ENCODE peak calls at places on chromosomes 4 and X, in six cellular contexts. One of them, this sample, is unnamed.
A peak's percentile ranks its signal among the peaks of the same experiment; 100 is the strongest.

GRCh38 chr4:119490335-119490734 is 138.3 kb downstream of the PDE5A start:
- DNase-seq in GM23248: peak; percentile 26
- DNase-seq in HCT116: no peak
- DNase-seq in fibroblast of lung: peak; percentile 23
- DNase-seq in MM.1S: no peak
- DNase-seq in PC-3: peak; percentile 32
- DNase-seq in this sample: peak; percentile 39

GRCh38 chrX:132685276-132685675 is 196.4 kb upstream of the MBNL3 start:
- DNase-seq in GM23248: no peak
- DNase-seq in HCT116: no peak
- DNase-seq in fibroblast of lung: no peak
- DNase-seq in MM.1S: no peak
- DNase-seq in PC-3: no peak
- DNase-seq in this sample: no peak

GRCh38 chr4:38455092-38455855 is 208.7 kb upstream of the KLF3 start:
- DNase-seq in GM23248: no peak
- DNase-seq in HCT116: no peak
- DNase-seq in fibroblast of lung: no peak
- DNase-seq in MM.1S: peak; percentile 81
- DNase-seq in PC-3: no peak
- DNase-seq in this sample: no peak

GRCh38 chrX:7330971-7331746 is 183.2 kb upstream of the PUDP start:
- DNase-seq in GM23248: peak; percentile 89
- DNase-seq in HCT116: no peak
- DNase-seq in fibroblast of lung: peak; percentile 89
- DNase-seq in MM.1S: no peak
- DNase-seq in PC-3: no peak
- DNase-seq in this sample: no peak

GRCh38 chr4:63814171-63814964 is 594.9 kb downstream of the TECRL start:
- DNase-seq in GM23248: no peak
- DNase-seq in HCT116: no peak
- DNase-seq in fibroblast of lung: no peak
- DNase-seq in MM.1S: no peak
- DNase-seq in PC-3: no peak
- DNase-seq in this sample: no peak

GRCh38 chr4:119550857-119551532 is 77.6 kb downstream of the PDE5A start:
- DNase-seq in GM23248: peak; percentile 48
- DNase-seq in HCT116: no peak
- DNase-seq in fibroblast of lung: peak; percentile 76
- DNase-seq in MM.1S: no peak
- DNase-seq in PC-3: no peak
- DNase-seq in this sample: peak; percentile 33

GRCh38 chr4:54683616-54684346 is 26.0 kb downstream of the KIT start:
- DNase-seq in GM23248: peak; percentile 61
- DNase-seq in HCT116: peak; percentile 37
- DNase-seq in fibroblast of lung: no peak
- DNase-seq in MM.1S: peak; percentile 43
- DNase-seq in PC-3: peak; percentile 84
- DNase-seq in this sample: peak; percentile 17

GRCh38 chr4:181536753-181537434 is 706.3 kb upstream of the TENM3 start:
- DNase-seq in GM23248: no peak
- DNase-seq in HCT116: no peak
- DNase-seq in fibroblast of lung: no peak
- DNase-seq in MM.1S: no peak
- DNase-seq in PC-3: no peak
- DNase-seq in this sample: no peak

GRCh38 chr4:126395661-126396060 is 1080.9 kb downstream of the FAT4 start:
- DNase-seq in GM23248: peak; percentile 18
- DNase-seq in HCT116: no peak
- DNase-seq in fibroblast of lung: peak; percentile 45
- DNase-seq in MM.1S: no peak
- DNase-seq in PC-3: no peak
- DNase-seq in this sample: no peak

GRCh38 chr4:95550566-95550965 is 1.8 kb upstream of the UNC5C start:
- DNase-seq in GM23248: no peak
- DNase-seq in HCT116: no peak
- DNase-seq in fibroblast of lung: no peak
- DNase-seq in MM.1S: no peak
- DNase-seq in PC-3: no peak
- DNase-seq in this sample: no peak

GRCh38 chr4:154720618-154721267 is 23.1 kb upstream of the LRAT start:
- DNase-seq in GM23248: no peak
- DNase-seq in HCT116: no peak
- DNase-seq in fibroblast of lung: no peak
- DNase-seq in MM.1S: no peak
- DNase-seq in PC-3: no peak
- DNase-seq in this sample: no peak

GRCh38 chr4:102343964-102344519 is 1.2 kb downstream of the SLC39A8 start:
- DNase-seq in GM23248: no peak
- DNase-seq in HCT116: peak; percentile 41
- DNase-seq in fibroblast of lung: peak; percentile 7
- DNase-seq in MM.1S: peak; percentile 52
- DNase-seq in PC-3: peak; percentile 47
- DNase-seq in this sample: peak; percentile 54

GRCh38 chr4:16449381-16449780 is 223.1 kb upstream of the TAPT1 start:
- DNase-seq in GM23248: no peak
- DNase-seq in HCT116: no peak
- DNase-seq in fibroblast of lung: no peak
- DNase-seq in MM.1S: no peak
- DNase-seq in PC-3: no peak
- DNase-seq in this sample: no peak

GRCh38 chrX:14050704-14051103 is 21.0 kb upstream of the GEMIN8 start:
- DNase-seq in GM23248: peak; percentile 66
- DNase-seq in HCT116: no peak
- DNase-seq in fibroblast of lung: peak; percentile 12
- DNase-seq in MM.1S: no peak
- DNase-seq in PC-3: no peak
- DNase-seq in this sample: no peak

GRCh38 chr4:170025523-170026252 is 507 bp downstream of the MFAP3L start:
- DNase-seq in GM23248: peak; percentile 41
- DNase-seq in HCT116: no peak
- DNase-seq in fibroblast of lung: no peak
- DNase-seq in MM.1S: no peak
- DNase-seq in PC-3: no peak
- DNase-seq in this sample: peak; percentile 18

GRCh38 chr4:87781569-87781968 is 17.8 kb upstream of the IBSP start:
- DNase-seq in GM23248: no peak
- DNase-seq in HCT116: no peak
- DNase-seq in fibroblast of lung: no peak
- DNase-seq in MM.1S: no peak
- DNase-seq in PC-3: no peak
- DNase-seq in this sample: no peak

GRCh38 chr4:143407475-143407874 is 70.8 kb downstream of the GAB1 start:
- DNase-seq in GM23248: no peak
- DNase-seq in HCT116: no peak
- DNase-seq in fibroblast of lung: no peak
- DNase-seq in MM.1S: no peak
- DNase-seq in PC-3: no peak
- DNase-seq in this sample: no peak

GRCh38 chrX:110125435-110125834 is 122.5 kb downstream of the TMEM164 start:
- DNase-seq in GM23248: no peak
- DNase-seq in HCT116: no peak
- DNase-seq in fibroblast of lung: peak; percentile 5
- DNase-seq in MM.1S: no peak
- DNase-seq in PC-3: peak; percentile 24
- DNase-seq in this sample: peak; percentile 12

GRCh38 chr4:84968936-84969335 is 2.4 kb upstream of the WDFY3 start:
- DNase-seq in GM23248: no peak
- DNase-seq in HCT116: no peak
- DNase-seq in fibroblast of lung: no peak
- DNase-seq in MM.1S: no peak
- DNase-seq in PC-3: no peak
- DNase-seq in this sample: peak; percentile 26

GRCh38 chr4:84965558-84966381 is 720 bp downstream of the WDFY3 start:
- DNase-seq in GM23248: peak; percentile 74
- DNase-seq in HCT116: no peak
- DNase-seq in fibroblast of lung: peak; percentile 47
- DNase-seq in MM.1S: no peak
- DNase-seq in PC-3: peak; percentile 26
- DNase-seq in this sample: peak; percentile 49

GRCh38 chr4:84966382-84967291 is at the start of gene WDFY3:
- DNase-seq in GM23248: peak; percentile 96
- DNase-seq in HCT116: peak; percentile 71
- DNase-seq in fibroblast of lung: peak; percentile 89
- DNase-seq in MM.1S: peak; percentile 55
- DNase-seq in PC-3: peak; percentile 80
- DNase-seq in this sample: peak; percentile 89

GRCh38 chr4:84967292-84967651 is 782 bp upstream of the WDFY3 start:
- DNase-seq in GM23248: peak; percentile 70
- DNase-seq in HCT116: no peak
- DNase-seq in fibroblast of lung: peak; percentile 44
- DNase-seq in MM.1S: no peak
- DNase-seq in PC-3: no peak
- DNase-seq in this sample: no peak

GRCh38 chr4:84971319-84971932 is 4.9 kb upstream of the WDFY3 start:
- DNase-seq in GM23248: peak; percentile 83
- DNase-seq in HCT116: peak; percentile 26
- DNase-seq in fibroblast of lung: peak; percentile 52
- DNase-seq in MM.1S: peak; percentile 62
- DNase-seq in PC-3: peak; percentile 59
- DNase-seq in this sample: peak; percentile 56
- TF ChIP-seq EZH2 in GM23248: no peak
- TF ChIP-seq EZH2 in HCT116: no peak
- TF ChIP-seq EZH2 in fibroblast of lung: no peak
- TF ChIP-seq EZH2 in MM.1S: no peak
- TF ChIP-seq EZH2 in PC-3: no peak
- TF ChIP-seq EZH2 in this sample: no peak

GRCh38 chrX:54921427-54922021 is 900 bp downstream of the TRO start:
- DNase-seq in GM23248: peak; percentile 85
- DNase-seq in HCT116: no peak
- DNase-seq in fibroblast of lung: peak; percentile 68
- DNase-seq in MM.1S: peak; percentile 60
- DNase-seq in PC-3: no peak
- DNase-seq in this sample: peak; percentile 85

GRCh38 chrX:54922547-54922946 is 1.9 kb downstream of the TRO start:
- DNase-seq in GM23248: no peak
- DNase-seq in HCT116: no peak
- DNase-seq in fibroblast of lung: no peak
- DNase-seq in MM.1S: no peak
- DNase-seq in PC-3: no peak
- DNase-seq in this sample: no peak

GRCh38 chrX:54923376-54923775 is 2.8 kb downstream of the TRO start:
- DNase-seq in GM23248: no peak
- DNase-seq in HCT116: no peak
- DNase-seq in fibroblast of lung: no peak
- DNase-seq in MM.1S: no peak
- DNase-seq in PC-3: no peak
- DNase-seq in this sample: no peak

DNA sequence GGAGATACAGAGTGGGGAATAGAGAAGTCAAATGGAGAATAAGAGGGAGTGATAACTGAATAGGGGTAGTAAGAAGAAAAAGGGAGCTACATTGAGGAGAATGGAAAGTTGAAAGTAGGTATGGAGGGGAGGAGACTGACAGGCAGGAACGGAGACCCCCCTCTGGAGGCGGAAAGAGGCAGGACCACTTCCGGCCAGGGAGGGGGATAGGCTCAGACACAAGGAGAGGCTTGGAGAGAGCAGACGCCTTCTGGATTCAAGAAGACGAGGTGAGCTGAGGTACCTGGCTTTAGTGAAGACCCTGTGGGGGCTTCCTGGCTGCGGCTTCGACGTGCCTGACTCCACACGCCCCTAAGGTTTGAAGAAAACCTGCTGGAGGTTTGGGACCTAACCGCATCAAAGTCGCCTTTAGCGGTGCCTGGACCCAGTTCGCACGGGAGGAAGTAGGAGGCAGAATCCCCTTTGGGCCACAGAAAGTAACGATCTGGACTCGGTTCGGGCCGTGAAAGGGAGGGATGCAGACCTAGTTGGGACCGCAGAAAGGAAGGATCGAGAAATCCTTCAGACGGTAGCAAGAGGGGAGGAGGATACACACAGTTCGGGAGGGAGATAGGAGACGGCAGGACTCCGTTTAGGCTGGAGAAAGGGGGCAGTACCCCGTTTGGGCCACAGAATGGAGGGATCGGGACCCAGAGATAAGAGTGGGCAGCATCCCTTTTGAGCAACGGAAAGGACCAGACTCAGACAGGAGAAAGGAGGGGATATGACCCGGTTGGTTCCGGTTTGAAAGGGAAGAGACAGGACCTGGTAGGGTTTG is at the start of gene TRO:
- DNase-seq in GM23248: peak; percentile 26
- DNase-seq in HCT116: no peak
- DNase-seq in fibroblast of lung: peak; percentile 29
- DNase-seq in MM.1S: no peak
- DNase-seq in PC-3: no peak
- DNase-seq in this sample: peak; percentile 39
- H3K27ac ChIP-seq in GM23248: no peak within 1 kb of the TSS
- H3K27ac ChIP-seq in HCT116: no peak within 1 kb of the TSS
- H3K27ac ChIP-seq in fibroblast of lung: no peak within 1 kb of the TSS
- H3K27ac ChIP-seq in MM.1S: no peak within 1 kb of the TSS
- H3K27ac ChIP-seq in PC-3: no peak within 1 kb of the TSS
- H3K27ac ChIP-seq in this sample: peak within 1 kb of the TSS; percentile 30

GRCh38 chr4:7630559-7631287 is 196.0 kb upstream of the PSAPL1 start:
- DNase-seq in GM23248: peak; percentile 95
- DNase-seq in HCT116: peak; percentile 33
- DNase-seq in fibroblast of lung: peak; percentile 93
- DNase-seq in MM.1S: no peak
- DNase-seq in PC-3: peak; percentile 94
- DNase-seq in this sample: peak; percentile 39
- H3K4me3 ChIP-seq in GM23248: peak overlapping the region; percentile 61
- H3K4me3 ChIP-seq in HCT116: no peak overlapping the region
- H3K4me3 ChIP-seq in fibroblast of lung: peak overlapping the region; percentile 33
- H3K4me3 ChIP-seq in MM.1S: no peak overlapping the region
- H3K4me3 ChIP-seq in PC-3: peak overlapping the region; percentile 55
- H3K4me3 ChIP-seq in this sample: no peak overlapping the region

GRCh38 chrX:40539214-40540142 is 41.3 kb upstream of the ATP6AP2 start:
- DNase-seq in GM23248: peak; percentile 84
- DNase-seq in HCT116: no peak
- DNase-seq in fibroblast of lung: peak; percentile 60
- DNase-seq in MM.1S: peak; percentile 58
- DNase-seq in PC-3: no peak
- DNase-seq in this sample: peak; percentile 44

GRCh38 chrX:40542208-40542607 is 38.6 kb upstream of the ATP6AP2 start:
- DNase-seq in GM23248: no peak
- DNase-seq in HCT116: no peak
- DNase-seq in fibroblast of lung: no peak
- DNase-seq in MM.1S: no peak
- DNase-seq in PC-3: no peak
- DNase-seq in this sample: no peak

GRCh38 chrX:40542972-40543371 is 37.8 kb upstream of the ATP6AP2 start:
- DNase-seq in GM23248: no peak
- DNase-seq in HCT116: no peak
- DNase-seq in fibroblast of lung: no peak
- DNase-seq in MM.1S: no peak
- DNase-seq in PC-3: no peak
- DNase-seq in this sample: no peak

GRCh38 chrX:40537310-40537709 is 43.5 kb upstream of the ATP6AP2 start:
- DNase-seq in GM23248: no peak
- DNase-seq in HCT116: no peak
- DNase-seq in fibroblast of lung: no peak
- DNase-seq in MM.1S: no peak
- DNase-seq in PC-3: no peak
- DNase-seq in this sample: no peak

DNA sequence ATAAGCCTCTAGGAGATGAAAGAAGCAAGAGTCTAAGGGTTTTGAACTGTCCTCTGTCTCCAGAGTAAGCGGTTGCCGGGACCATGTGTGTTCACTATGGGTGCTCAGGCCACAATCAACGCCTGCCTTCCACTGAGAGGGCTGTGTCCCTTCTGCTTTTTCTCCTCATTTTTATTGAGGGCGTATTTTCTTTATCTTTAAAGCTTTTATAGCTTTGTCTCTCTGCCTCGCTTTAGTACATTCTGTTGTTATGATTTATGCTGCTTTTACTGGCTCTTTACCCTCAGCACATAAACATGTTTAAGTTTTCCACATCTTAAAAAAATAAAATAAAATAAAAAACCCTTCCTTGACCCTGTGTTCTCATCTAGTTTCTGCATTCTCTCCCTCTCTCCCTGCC is 42.4 kb upstream of the ATP6AP2 start:
- DNase-seq in GM23248: no peak
- DNase-seq in HCT116: no peak
- DNase-seq in fibroblast of lung: no peak
- DNase-seq in MM.1S: no peak
- DNase-seq in PC-3: no peak
- DNase-seq in this sample: no peak
- TF ChIP-seq EZH2 in GM23248: no peak
- TF ChIP-seq EZH2 in HCT116: no peak
- TF ChIP-seq EZH2 in fibroblast of lung: no peak
- TF ChIP-seq EZH2 in MM.1S: no peak
- TF ChIP-seq EZH2 in PC-3: no peak
- TF ChIP-seq EZH2 in this sample: no peak